ENCODE peak calls at places on chromosomes 13 and 19, in six cellular contexts. Q is body of pancreas, F is upper lobe of right lung, M is suprapubic skin, Z is neural progenitor cell, D is GM23248. X is an unnamed sample.

GRCh38 chr19:47601180-47601904 is 7.6 kb upstream of the BICRA start:
- DNase-seq in Q (peak), F (no peak), M (no peak), Z (no peak), D (peak), X (no peak)

GRCh38 chr13:49664606-49665005 is 26.7 kb downstream of the EBPL start:
- DNase-seq in Q (no peak), F (no peak), M (no peak), Z (peak), D (no peak), X (no peak)

GRCh38 chr19:47319923-47320871 is 10.5 kb downstream of the C5AR1 start:
- DNase-seq in Q (no peak), F (no peak), M (no peak), Z (no peak), D (no peak), X (no peak)

GRCh38 chr13:103716689-103717088 is 650.5 kb upstream of the SLC10A2 start:
- DNase-seq in Q (no peak), F (no peak), M (no peak), Z (no peak), D (no peak), X (no peak)

GRCh38 chr13:83733293-83733692 is 149.0 kb downstream of the SLITRK1 start:
- DNase-seq in Q (no peak), F (no peak), M (no peak), Z (no peak), D (no peak), X (no peak)

GRCh38 chr19:52140077-52140710 is 456 bp upstream of the ZNF616 start:
- DNase-seq in Q (peak), F (no peak), M (no peak), Z (no peak), D (peak), X (no peak)

GRCh38 chr13:26964278-26965057 is 203.9 kb upstream of the GPR12 start:
- DNase-seq in Q (peak), F (no peak), M (no peak), Z (no peak), D (peak), X (no peak)

GRCh38 chr19:50983625-50984292 is at the start of gene KLK7:
- DNase-seq in Q (no peak), F (no peak), M (no peak), Z (no peak), D (no peak), X (no peak)

GRCh38 chr13:22194106-22194810 is 523.4 kb downstream of the FGF9 start:
- DNase-seq in Q (no peak), F (no peak), M (no peak), Z (no peak), D (peak), X (no peak)

GRCh38 chr13:25286308-25286968 is 850 bp downstream of the MTMR6 start:
- DNase-seq in Q (peak), F (no peak), M (no peak), Z (peak), D (peak), X (no peak)

GRCh38 chr13:31765441-31765840 is 26.1 kb downstream of the RXFP2 start:
- DNase-seq in Q (no peak), F (no peak), M (no peak), Z (no peak), D (peak), X (no peak)

GRCh38 chr13:90413548-90413947 is 933.9 kb upstream of the MIR17HG start:
- DNase-seq in Q (no peak), F (no peak), M (no peak), Z (no peak), D (no peak), X (no peak)

GRCh38 chr19:8515317-8515716 is 1.4 kb upstream of the ZNF414 start:
- DNase-seq in Q (no peak), F (peak), M (no peak), Z (no peak), D (no peak), X (no peak)

GRCh38 chr13:59442946-59443345 is 720.8 kb downstream of the DIAPH3 start:
- DNase-seq in Q (no peak), F (no peak), M (no peak), Z (no peak), D (no peak), X (no peak)

GRCh38 chr19:18932216-18932841 is 8.7 kb downstream of the HOMER3 start:
- DNase-seq in Q (peak), F (peak), M (peak), Z (peak), D (peak), X (no peak)
- H3K4me3 ChIP-seq in Q (no peak), F (no peak), M (peak), Z (peak), D (no peak), X (no peak)

GRCh38 chr19:3387645-3388589 is 21.5 kb downstream of the NFIC start:
- DNase-seq in Q (peak), F (peak), M (peak), Z (no peak), D (peak), X (peak)
- H3K4me3 ChIP-seq in Q (no peak), F (no peak), M (peak), Z (no peak), D (no peak), X (no peak)

GRCh38 chr19:42250249-42250665 is 4.7 kb downstream of the ERF start:
- DNase-seq in Q (no peak), F (peak), M (no peak), Z (no peak), D (peak), X (no peak)
- H3K4me3 ChIP-seq in Q (no peak), F (no peak), M (peak), Z (no peak), D (peak), X (peak)

GRCh38 chr19:38949580-38950367 is 19.0 kb downstream of the MRPS12 start:
- DNase-seq in Q (peak), F (peak), M (peak), Z (peak), D (peak), X (no peak)
- H3K4me3 ChIP-seq in Q (no peak), F (peak), M (peak), Z (peak), D (no peak), X (peak)

GRCh38 chr13:79403113-79403512 is 2.9 kb downstream of the RBM26 start:
- DNase-seq in Q (no peak), F (no peak), M (no peak), Z (no peak), D (no peak), X (no peak)
- H3K4me3 ChIP-seq in Q (no peak), F (peak), M (no peak), Z (peak), D (peak), X (peak)

DNA sequence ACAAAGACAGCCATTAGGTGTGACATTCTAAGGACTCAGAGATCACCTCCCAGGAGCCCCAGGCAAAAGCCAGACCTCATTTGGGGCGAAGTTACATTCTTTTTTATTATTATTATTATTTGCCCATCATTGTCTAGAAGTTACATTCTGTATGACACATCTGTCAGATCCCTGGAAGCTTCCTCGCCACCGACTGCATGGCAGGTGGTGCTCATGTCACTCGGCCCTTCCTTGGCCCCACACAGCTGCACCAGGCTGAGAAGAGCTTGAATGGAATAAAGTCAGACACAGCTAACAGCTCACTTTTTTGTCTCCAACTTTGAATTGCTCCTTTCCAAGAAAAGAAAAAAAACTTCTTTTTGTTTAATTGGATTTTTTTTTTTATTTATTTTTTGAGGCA is 41.4 kb upstream of the LDLR start:
- DNase-seq in Q (no peak), F (no peak), M (no peak), Z (no peak), D (no peak), X (no peak)
- H3K4me3 ChIP-seq in Q (no peak), F (no peak), M (no peak), Z (no peak), D (no peak), X (no peak)

GRCh38 chr13:98752111-98752941 is at the start of gene SLC15A1:
- DNase-seq in Q (peak), F (no peak), M (no peak), Z (peak), D (peak), X (no peak)
- H3K4me3 ChIP-seq in Q (peak), F (peak), M (peak), Z (peak), D (peak), X (no peak)

GRCh38 chr19:55546822-55547614 is 1.7 kb upstream of the SBK3 start:
- DNase-seq in Q (peak), F (peak), M (no peak), Z (peak), D (peak), X (no peak)

GRCh38 chr19:55545913-55546495 is 661 bp upstream of the SBK3 start:
- DNase-seq in Q (no peak), F (no peak), M (no peak), Z (no peak), D (no peak), X (no peak)

GRCh38 chr19:55544014-55544413 is 1.3 kb downstream of the SBK3 start:
- DNase-seq in Q (no peak), F (no peak), M (no peak), Z (no peak), D (no peak), X (no peak)

GRCh38 chr19:55544776-55545439 is 435 bp downstream of the SBK3 start:
- DNase-seq in Q (no peak), F (no peak), M (no peak), Z (no peak), D (no peak), X (no peak)

GRCh38 chr19:55545443-55545842 is at the start of gene SBK3:
- DNase-seq in Q (no peak), F (no peak), M (no peak), Z (no peak), D (no peak), X (no peak)
- H3K4me3 ChIP-seq in Q (no peak), F (no peak), M (no peak), Z (no peak), D (no peak), X (no peak)

GRCh38 chr19:39542198-39542597 is 2.2 kb upstream of the EID2 start:
- DNase-seq in Q (no peak), F (no peak), M (no peak), Z (peak), D (no peak), X (no peak)
- H3K4me3 ChIP-seq in Q (no peak), F (no peak), M (no peak), Z (no peak), D (no peak), X (no peak)